ENCODE peak calls at places on chromosomes 3 and 15, in five cellular contexts. C, Z, R, U and J are unnamed samples.

GRCh38 chr3:54003136-54003535 is 111.5 kb upstream of the SELENOK start:
- DNase-seq in C (no peak), Z (no peak), R (no peak), U (no peak), J (no peak)

GRCh38 chr3:134325722-134326121 is 48.5 kb downstream of the AMOTL2 start:
- DNase-seq in C (no peak), Z (no peak), R (no peak), U (no peak), J (no peak)

GRCh38 chr3:11607816-11608215 is 35.9 kb downstream of the VGLL4 start:
- DNase-seq in C (peak), Z (no peak), R (peak), U (no peak), J (peak)

GRCh38 chr3:126310816-126311215 is 46.4 kb downstream of the KLF15 start:
- DNase-seq in C (no peak), Z (no peak), R (no peak), U (peak), J (no peak)

GRCh38 chr3:105367406-105368213 is 901 bp downstream of the ALCAM start:
- DNase-seq in C (peak), Z (peak), R (peak), U (peak), J (peak)

GRCh38 chr3:55637906-55638635 is 151.0 kb upstream of the WNT5A start:
- DNase-seq in C (no peak), Z (no peak), R (no peak), U (no peak), J (peak)

GRCh38 chr3:183581496-183582155 is 26.1 kb upstream of the KLHL6 start:
- DNase-seq in C (no peak), Z (no peak), R (no peak), U (no peak), J (no peak)

GRCh38 chr3:69250014-69250413 is 127.6 kb upstream of the LMOD3 start:
- DNase-seq in C (no peak), Z (no peak), R (no peak), U (no peak), J (no peak)

GRCh38 chr3:127716334-127716733 is 43.6 kb downstream of the ABTB1 start:
- DNase-seq in C (no peak), Z (no peak), R (no peak), U (no peak), J (no peak)

GRCh38 chr3:13189639-13190375 is 116.6 kb upstream of the IQSEC1 start:
- DNase-seq in C (peak), Z (no peak), R (peak), U (peak), J (peak)

GRCh38 chr3:148466143-148466542 is 231.6 kb upstream of the AGTR1 start:
- DNase-seq in C (peak), Z (no peak), R (peak), U (no peak), J (no peak)

GRCh38 chr3:17638351-17638750 is 104.1 kb downstream of the TBC1D5 start:
- DNase-seq in C (peak), Z (no peak), R (no peak), U (no peak), J (peak)

GRCh38 chr15:99504071-99504822 is 61.5 kb upstream of the MEF2A start:
- DNase-seq in C (no peak), Z (no peak), R (no peak), U (no peak), J (no peak)

GRCh38 chr3:191441687-191442086 is 19.3 kb upstream of the PYDC2 start:
- DNase-seq in C (no peak), Z (no peak), R (no peak), U (no peak), J (no peak)

GRCh38 chr3:37171144-37171543 is 3.2 kb downstream of the LRRFIP2 start:
- DNase-seq in C (no peak), Z (no peak), R (no peak), U (no peak), J (no peak)

GRCh38 chr3:52193059-52193458 is 4.9 kb upstream of the ALAS1 start:
- DNase-seq in C (peak), Z (peak), R (peak), U (no peak), J (peak)